ENCODE peak calls at places on chromosomes 1 and 21, in six cellular contexts. I is SHP77 treated with DMSO at 0.1 percent for 48 hours; E is stimulated activated CD8-positive, alpha-beta memory T cell treated with anti-CD3 and anti-CD28 coated beads, Interleukin-4, amount 100 ng/mL, for 24 hours; C is GM06990; F is iris pigment epithelial cell; Q is kidney epithelial cell. U is an unnamed sample.

GRCh38 chr1:18542351-18542750 is 61.6 kb downstream of the KLHDC7A start:
- DNase-seq in F (no peak), Q (no peak), I (no peak), E (no peak), C (no peak), U (no peak)

GRCh38 chr1:71296551-71296950 is 215.7 kb upstream of the ZRANB2 start:
- DNase-seq in F (no peak), E (no peak), C (no peak), Q (no peak), I (no peak), U (no peak)

GRCh38 chr1:192747942-192748341 is 60.9 kb upstream of the RGS2 start:
- DNase-seq in C (no peak), Q (no peak), F (peak), I (no peak), E (no peak), U (no peak)

GRCh38 chr21:45382698-45383000 is 22.3 kb upstream of the COL18A1 start:
- DNase-seq in C (no peak), I (no peak), E (no peak), F (no peak), Q (no peak), U (no peak)

GRCh38 chr1:1614204-1614953 is 921 bp upstream of the MIB2 start:
- DNase-seq in C (peak), E (peak), Q (no peak), I (no peak), F (peak), U (no peak)

GRCh38 chr1:20390589-20391331 is 95.2 kb downstream of the CAMK2N1 start:
- DNase-seq in E (no peak), I (no peak), C (no peak), Q (no peak), F (peak), U (no peak)

GRCh38 chr1:228362141-228362883 is 44.3 kb downstream of the TRIM11 start:
- DNase-seq in Q (no peak), F (no peak), C (no peak), E (no peak), I (no peak), U (no peak)

GRCh38 chr1:35925741-35926140 is 5.2 kb upstream of the AGO3 start:
- DNase-seq in Q (no peak), E (no peak), I (no peak), F (peak), C (no peak), U (peak)

GRCh38 chr1:52590275-52590674 is 11.9 kb upstream of the GPX7 start:
- DNase-seq in Q (no peak), C (no peak), I (no peak), E (no peak), F (no peak), U (no peak)

GRCh38 chr1:89724369-89725015 is 91.6 kb downstream of the LRRC8C start:
- DNase-seq in Q (no peak), F (peak), C (peak), I (no peak), E (peak), U (no peak)

GRCh38 chr21:34761758-34762330 is 93.0 kb downstream of the CLIC6 start:
- DNase-seq in F (no peak), Q (no peak), E (no peak), C (no peak), I (no peak), U (no peak)

GRCh38 chr1:116513956-116514355 is 56.9 kb downstream of the CD58 start:
- DNase-seq in I (no peak), C (no peak), F (no peak), E (no peak), Q (no peak), U (no peak)

GRCh38 chr1:180235502-180236239 is 5.6 kb downstream of the LHX4 start:
- DNase-seq in C (no peak), E (no peak), Q (no peak), I (no peak), F (no peak), U (no peak)

GRCh38 chr1:154925335-154926170 is 11.0 kb downstream of the PMVK start:
- DNase-seq in C (no peak), E (no peak), F (no peak), I (no peak), Q (no peak), U (no peak)

GRCh38 chr1:26677306-26678115 is 18.3 kb upstream of the ARID1A start:
- DNase-seq in C (peak), E (peak), I (peak), Q (peak), F (peak), U (peak)

GRCh38 chr1:40691538-40692428 is at the start of gene NFYC:
- DNase-seq in Q (peak), E (peak), C (peak), F (peak), I (peak), U (peak)

GRCh38 chr1:16091296-16091695 is 17.8 kb upstream of the FAM131C start:
- DNase-seq in E (no peak), C (no peak), Q (no peak), F (no peak), I (no peak), U (peak)

GRCh38 chr1:245771521-245772281 is 616.9 kb downstream of the KIF26B start:
- DNase-seq in C (no peak), E (no peak), Q (peak), I (no peak), F (peak), U (no peak)

GRCh38 chr1:113178522-113178921 is 105.5 kb downstream of the LRIG2 start:
- DNase-seq in F (peak), C (no peak), Q (no peak), I (no peak), E (no peak), U (peak)

GRCh38 chr1:71053758-71054157 is 6.1 kb upstream of the PTGER3 start:
- DNase-seq in I (no peak), Q (no peak), C (no peak), F (no peak), E (no peak), U (no peak)

GRCh38 chr1:156359973-156360372 is 9.0 kb upstream of the RHBG start:
- DNase-seq in F (peak), I (no peak), Q (no peak), C (no peak), E (no peak), U (no peak)

GRCh38 chr1:10643607-10644306 is 152.7 kb downstream of the CASZ1 start:
- DNase-seq in E (no peak), Q (no peak), C (no peak), I (no peak), F (no peak), U (no peak)

GRCh38 chr21:16323586-16323985 is 593.8 kb downstream of the USP25 start:
- DNase-seq in C (no peak), F (peak), I (no peak), Q (no peak), E (no peak), U (no peak)

GRCh38 chr21:36729301-36729970 is 30.5 kb downstream of the SIM2 start:
- DNase-seq in C (no peak), Q (no peak), E (no peak), F (no peak), I (no peak), U (no peak)

GRCh38 chr1:206012086-206012859 is 9.1 kb upstream of the RAB7B start:
- DNase-seq in I (no peak), C (peak), E (peak), Q (no peak), F (no peak), U (no peak)

GRCh38 chr1:119968068-119968492 is 71.8 kb upstream of the ADAM30 start:
- DNase-seq in C (peak), F (peak), I (peak), E (peak), Q (peak), U (no peak)

GRCh38 chr1:111725192-111725591 is 14.0 kb downstream of the INKA2 start:
- DNase-seq in F (no peak), C (no peak), I (no peak), E (no peak), Q (no peak), U (no peak)

GRCh38 chr1:940121-941026 is 16.7 kb downstream of the SAMD11 start:
- DNase-seq in Q (no peak), F (peak), E (no peak), C (peak), I (peak), U (peak)

GRCh38 chr1:199867601-199868000 is 159.9 kb upstream of the NR5A2 start:
- DNase-seq in I (no peak), E (no peak), C (no peak), Q (no peak), F (peak), U (no peak)

GRCh38 chr1:64172458-64172983 is 30.9 kb upstream of the UBE2U start:
- DNase-seq in F (peak), E (no peak), Q (no peak), I (peak), C (peak), U (no peak)

GRCh38 chr1:206501881-206502280 is 5.5 kb upstream of the RASSF5 start:
- DNase-seq in I (no peak), E (no peak), C (no peak), F (no peak), Q (no peak), U (no peak)

GRCh38 chr1:150008699-150009098 is 1.8 kb downstream of the OTUD7B start:
- DNase-seq in Q (no peak), I (peak), C (no peak), F (no peak), E (no peak), U (no peak)

GRCh38 chr1:89962024-89962741 is 32.7 kb upstream of the ZNF326 start:
- DNase-seq in E (no peak), I (no peak), F (peak), C (no peak), Q (no peak), U (no peak)

GRCh38 chr1:7942701-7943029 is 2.0 kb upstream of the TNFRSF9 start:
- DNase-seq in C (no peak), F (no peak), Q (no peak), I (no peak), E (no peak), U (no peak)